ENCODE peak calls at places on chromosomes 6 and 20, in four cellular contexts. A is LNCaP clone FGC, G is EL, D is retina. X is an unnamed sample.

GRCh38 chr20:51661609-51662178 is 106.5 kb downstream of the ATP9A start:
- DNase-seq in A (no peak), G (peak; percentile 39), D (no peak), X (no peak)

GRCh38 chr6:133999305-133999704 is 46.3 kb downstream of the TBPL1 start:
- DNase-seq in A (no peak), G (no peak), D (no peak), X (no peak)

GRCh38 chr20:8005575-8006366 is 13.8 kb downstream of the TMX4 start:
- DNase-seq in A (no peak), G (no peak), D (no peak), X (no peak)

GRCh38 chr20:33252460-33252859 is 16.7 kb downstream of the BPIFA1 start:
- DNase-seq in A (no peak), G (no peak), D (no peak), X (no peak)

GRCh38 chr6:39530201-39530759 is 194.9 kb downstream of the KIF6 start:
- DNase-seq in A (no peak), G (peak; percentile 14), D (no peak), X (no peak)

GRCh38 chr6:105759946-105760345 is 326.2 kb upstream of the PRDM1 start:
- DNase-seq in A (no peak), G (peak; percentile 70), D (no peak), X (no peak)

GRCh38 chr6:159074120-159074684 is 29.4 kb upstream of the TAGAP start:
- DNase-seq in A (no peak), G (no peak), D (peak; percentile 41), X (no peak)

GRCh38 chr6:45538636-45539035 is 160.9 kb upstream of the SUPT3H start:
- DNase-seq in A (no peak), G (no peak), D (no peak), X (peak; percentile 32)

GRCh38 chr6:43812850-43813584 is 43.0 kb downstream of the VEGFA start:
- DNase-seq in A (no peak), G (no peak), D (no peak), X (no peak)

GRCh38 chr6:164098857-164099534 is 684.5 kb downstream of the QKI start:
- DNase-seq in A (no peak), G (no peak), D (peak; percentile 80), X (no peak)

GRCh38 chr6:66032626-66033025 is 325.6 kb upstream of the EYS start:
- DNase-seq in A (no peak), G (no peak), D (no peak), X (no peak)